ENCODE peak calls at places on chromosome 12, in six cellular contexts. One of them, this sample, is unnamed.

GRCh38 chr12:77070382-77071294 is 5.3 kb upstream of the E2F7 start:
- DNase-seq in iPS DF 6.9: no peak
- DNase-seq in activated naive CD8-positive, alpha-beta T cell treated with anti-CD3 and anti-CD28 coated beads, Interleukin-2, amount 50 U/mL, for 24 hours: no peak
- DNase-seq in left lobe of liver: no peak
- DNase-seq in hepatic stellate cell: no peak
- DNase-seq in choroid plexus epithelial cell: no peak
- DNase-seq in this sample: no peak

GRCh38 chr12:16198884-16199283 is 78.6 kb downstream of the SLC15A5 start:
- DNase-seq in left lobe of liver: no peak
- DNase-seq in choroid plexus epithelial cell: no peak
- DNase-seq in activated naive CD8-positive, alpha-beta T cell treated with anti-CD3 and anti-CD28 coated beads, Interleukin-2, amount 50 U/mL, for 24 hours: no peak
- DNase-seq in iPS DF 6.9: peak; percentile 9
- DNase-seq in hepatic stellate cell: no peak
- DNase-seq in this sample: no peak

GRCh38 chr12:79019672-79020071 is 155.1 kb downstream of the SYT1 start:
- DNase-seq in hepatic stellate cell: no peak
- DNase-seq in choroid plexus epithelial cell: no peak
- DNase-seq in activated naive CD8-positive, alpha-beta T cell treated with anti-CD3 and anti-CD28 coated beads, Interleukin-2, amount 50 U/mL, for 24 hours: no peak
- DNase-seq in iPS DF 6.9: no peak
- DNase-seq in left lobe of liver: no peak
- DNase-seq in this sample: no peak

GRCh38 chr12:94677778-94678177 is 27.4 kb upstream of the TMCC3 start:
- DNase-seq in activated naive CD8-positive, alpha-beta T cell treated with anti-CD3 and anti-CD28 coated beads, Interleukin-2, amount 50 U/mL, for 24 hours: no peak
- DNase-seq in iPS DF 6.9: no peak
- DNase-seq in choroid plexus epithelial cell: no peak
- DNase-seq in hepatic stellate cell: no peak
- DNase-seq in left lobe of liver: no peak
- DNase-seq in this sample: peak; percentile 13

GRCh38 chr12:67394600-67394999 is 125.4 kb downstream of the CAND1 start:
- DNase-seq in iPS DF 6.9: no peak
- DNase-seq in left lobe of liver: no peak
- DNase-seq in choroid plexus epithelial cell: peak; percentile 79
- DNase-seq in hepatic stellate cell: peak; percentile 51
- DNase-seq in activated naive CD8-positive, alpha-beta T cell treated with anti-CD3 and anti-CD28 coated beads, Interleukin-2, amount 50 U/mL, for 24 hours: no peak
- DNase-seq in this sample: no peak

GRCh38 chr12:6716874-6717437 is 6.9 kb upstream of the COPS7A start:
- DNase-seq in activated naive CD8-positive, alpha-beta T cell treated with anti-CD3 and anti-CD28 coated beads, Interleukin-2, amount 50 U/mL, for 24 hours: no peak
- DNase-seq in left lobe of liver: no peak
- DNase-seq in hepatic stellate cell: no peak
- DNase-seq in iPS DF 6.9: no peak
- DNase-seq in choroid plexus epithelial cell: no peak
- DNase-seq in this sample: no peak

GRCh38 chr12:30847259-30847658 is 79.3 kb upstream of the TSPAN11 start:
- DNase-seq in activated naive CD8-positive, alpha-beta T cell treated with anti-CD3 and anti-CD28 coated beads, Interleukin-2, amount 50 U/mL, for 24 hours: peak; percentile 8
- DNase-seq in hepatic stellate cell: no peak
- DNase-seq in left lobe of liver: no peak
- DNase-seq in iPS DF 6.9: no peak
- DNase-seq in choroid plexus epithelial cell: peak; percentile 86
- DNase-seq in this sample: no peak

GRCh38 chr12:22275847-22276246 is 58.7 kb downstream of the ST8SIA1 start:
- DNase-seq in choroid plexus epithelial cell: peak; percentile 95
- DNase-seq in iPS DF 6.9: no peak
- DNase-seq in left lobe of liver: no peak
- DNase-seq in activated naive CD8-positive, alpha-beta T cell treated with anti-CD3 and anti-CD28 coated beads, Interleukin-2, amount 50 U/mL, for 24 hours: no peak
- DNase-seq in hepatic stellate cell: peak; percentile 65
- DNase-seq in this sample: peak; percentile 91

GRCh38 chr12:121668750-121669524 is 517 bp downstream of the MORN3 start:
- DNase-seq in iPS DF 6.9: no peak
- DNase-seq in choroid plexus epithelial cell: peak; percentile 48
- DNase-seq in activated naive CD8-positive, alpha-beta T cell treated with anti-CD3 and anti-CD28 coated beads, Interleukin-2, amount 50 U/mL, for 24 hours: peak; percentile 72
- DNase-seq in left lobe of liver: no peak
- DNase-seq in hepatic stellate cell: peak; percentile 46
- DNase-seq in this sample: no peak

GRCh38 chr12:95337176-95337575 is 119.6 kb downstream of the VEZT start:
- DNase-seq in choroid plexus epithelial cell: no peak
- DNase-seq in activated naive CD8-positive, alpha-beta T cell treated with anti-CD3 and anti-CD28 coated beads, Interleukin-2, amount 50 U/mL, for 24 hours: no peak
- DNase-seq in left lobe of liver: no peak
- DNase-seq in hepatic stellate cell: no peak
- DNase-seq in iPS DF 6.9: no peak
- DNase-seq in this sample: no peak

GRCh38 chr12:110965574-110965973 is 45.2 kb upstream of the MYL2 start:
- DNase-seq in left lobe of liver: no peak
- DNase-seq in iPS DF 6.9: no peak
- DNase-seq in activated naive CD8-positive, alpha-beta T cell treated with anti-CD3 and anti-CD28 coated beads, Interleukin-2, amount 50 U/mL, for 24 hours: no peak
- DNase-seq in hepatic stellate cell: no peak
- DNase-seq in choroid plexus epithelial cell: no peak
- DNase-seq in this sample: peak; percentile 80